ENCODE peak calls at places on chromosomes 6 and 20, in four cellular contexts. J is K562, C is HepG2, X is H1. B is an unnamed sample.

GRCh38 chr20:38692436-38693411 is 31.6 kb upstream of the SLC32A1 start:
- DNase-seq in X (no peak), J (peak), C (peak), B (no peak)

GRCh38 chr6:148747145-148747492 is 289 bp downstream of the UST start:
- DNase-seq in C (no peak), X (no peak), J (peak), B (no peak)

GRCh38 chr6:170245233-170245992 is 45.5 kb downstream of the DLL1 start:
- DNase-seq in J (no peak), C (no peak), X (no peak), B (no peak)

GRCh38 chr20:46990017-46990810 is 95.6 kb downstream of the EYA2 start:
- DNase-seq in C (no peak), X (no peak), J (peak), B (no peak)

GRCh38 chr6:53770690-53771320 is 24.0 kb upstream of the LRRC1 start:
- DNase-seq in X (no peak), C (no peak), J (no peak), B (no peak)

GRCh38 chr20:24909086-24909780 is 39.8 kb upstream of the CST7 start:
- DNase-seq in C (no peak), J (no peak), X (no peak), B (no peak)

GRCh38 chr6:41197234-41197633 is 3.7 kb downstream of the TREML2 start:
- DNase-seq in J (no peak), X (no peak), C (no peak), B (no peak)

GRCh38 chr6:15033850-15034203 is 212.0 kb upstream of the JARID2 start:
- DNase-seq in J (no peak), X (no peak), C (no peak), B (no peak)

GRCh38 chr20:542777-543368 is 717 bp downstream of the CSNK2A1 start:
- DNase-seq in J (no peak), C (no peak), X (no peak), B (no peak)

GRCh38 chr20:49484180-49485140 is 2.0 kb upstream of the KCNB1 start:
- DNase-seq in X (peak), C (peak), J (peak), B (no peak)

GRCh38 chr20:34172926-34173325 is 60.9 kb upstream of the EIF2S2 start:
- DNase-seq in J (no peak), X (no peak), C (no peak), B (no peak)

GRCh38 chr6:129498556-129498940 is 211.4 kb downstream of the ARHGAP18 start:
- DNase-seq in J (no peak), C (no peak), X (no peak), B (no peak)

GRCh38 chr6:32255212-32256153 is 31.6 kb upstream of the NOTCH4 start:
- DNase-seq in C (peak), J (peak), X (peak), B (no peak)

GRCh38 chr6:34602318-34603111 is 46.4 kb upstream of the SPDEF start:
- DNase-seq in J (no peak), C (peak), X (no peak), B (no peak)

GRCh38 chr20:17062712-17063111 is 164.1 kb upstream of the PCSK2 start:
- DNase-seq in J (no peak), X (no peak), C (no peak), B (no peak)

GRCh38 chr6:168799067-168799466 is 358.1 kb downstream of the SMOC2 start:
- DNase-seq in X (no peak), C (no peak), J (no peak), B (no peak)

GRCh38 chr20:51995551-51995951 is 193.2 kb upstream of the SALL4 start:
- DNase-seq in C (no peak), J (no peak), X (no peak), B (no peak)

GRCh38 chr20:50369225-50370035 is 140.8 kb upstream of the PTPN1 start:
- DNase-seq in X (no peak), C (peak), J (no peak), B (no peak)

GRCh38 chr6:99802396-99803031 is 191.5 kb downstream of the MCHR2 start:
- DNase-seq in J (no peak), X (peak), C (no peak), B (no peak)

GRCh38 chr6:151609146-151609962 is 115.5 kb downstream of the CCDC170 start:
- DNase-seq in X (no peak), J (no peak), C (no peak), B (no peak)

DNA sequence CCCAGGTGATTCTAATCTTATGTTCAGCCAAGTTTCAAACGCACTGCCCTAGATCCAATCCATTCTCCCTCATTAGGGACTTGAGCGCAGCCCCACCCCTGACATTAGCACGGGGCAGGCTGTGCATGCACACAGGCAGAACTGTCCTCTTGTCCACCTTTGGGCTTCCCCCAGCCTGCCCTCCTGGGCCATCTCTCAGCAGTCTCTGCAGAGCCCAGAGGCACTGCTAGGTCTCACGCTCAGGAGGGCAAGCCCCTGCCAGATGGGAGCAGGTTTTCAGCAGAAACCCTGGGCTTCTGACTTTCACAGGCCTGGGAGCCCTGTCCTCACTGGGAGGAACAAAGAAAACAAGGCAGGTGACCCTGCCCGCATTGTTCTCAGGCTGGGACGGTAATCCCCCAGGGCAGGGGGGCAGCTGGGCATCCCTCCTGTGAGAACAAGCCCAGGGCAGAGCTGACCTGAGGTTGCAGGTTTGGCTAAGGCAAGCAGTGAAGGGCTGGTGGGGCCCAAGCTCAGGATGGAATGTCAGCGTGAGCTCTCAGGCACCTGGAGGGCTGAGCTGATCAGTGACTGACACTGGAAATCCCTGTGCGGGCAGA is 24.5 kb downstream of the KCNK5 start:
- DNase-seq in J (no peak), C (no peak), X (no peak), B (no peak)
- TF ChIP-seq CBX5 in J (no peak), C (no peak), X (no peak), B (no peak)

DNA sequence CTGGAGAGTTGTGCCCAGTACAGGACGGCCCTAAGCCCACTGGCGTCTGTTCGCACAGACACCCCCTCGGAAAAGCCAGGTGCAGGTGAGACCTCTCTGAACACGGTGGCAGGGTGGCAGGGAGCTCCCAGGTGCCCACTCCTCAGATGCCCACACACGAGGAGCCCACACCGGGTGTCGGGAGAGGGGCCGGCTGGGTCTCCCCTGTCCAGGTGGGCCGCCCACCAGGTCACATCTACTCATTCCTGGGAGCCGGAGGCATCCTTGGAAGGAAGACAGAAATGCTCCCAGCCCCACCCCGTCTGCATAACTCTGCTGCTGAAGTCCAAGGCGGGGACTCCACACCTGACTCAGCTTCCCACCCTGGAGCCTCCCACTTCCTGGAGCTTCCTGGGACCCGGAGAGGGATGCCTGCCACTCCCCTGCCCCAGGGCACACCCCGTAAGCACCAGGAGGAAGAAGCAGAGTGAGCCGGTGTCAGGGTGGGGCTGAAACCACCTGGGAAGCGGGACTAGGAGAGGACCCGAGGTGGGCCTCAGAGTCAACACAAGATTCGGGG is 2.5 kb downstream of the SRMS start:
- DNase-seq in X (no peak), J (no peak), C (no peak), B (no peak)
- TF ChIP-seq CBX5 in X (no peak), J (no peak), C (no peak), B (no peak)

GRCh38 chr6:128121190-128121589 is 220.3 kb upstream of the THEMIS start:
- DNase-seq in J (no peak), C (no peak), X (no peak), B (no peak)

GRCh38 chr6:128114164-128114563 is 213.3 kb upstream of the THEMIS start:
- DNase-seq in X (no peak), C (no peak), J (no peak), B (no peak)

GRCh38 chr6:128117916-128118315 is 217.1 kb upstream of the THEMIS start:
- DNase-seq in C (no peak), X (no peak), J (no peak), B (no peak)

GRCh38 chr6:128121610-128122009 is 220.8 kb upstream of the THEMIS start:
- DNase-seq in J (no peak), C (no peak), X (no peak), B (no peak)

GRCh38 chr6:128118401-128118800 is 217.5 kb upstream of the THEMIS start:
- DNase-seq in C (no peak), J (no peak), X (no peak), B (no peak)
- TF ChIP-seq CBX5 in C (no peak), J (no peak), X (no peak), B (no peak)

GRCh38 chr6:111759836-111760785 is 113.1 kb downstream of the FYN start:
- DNase-seq in C (no peak), X (no peak), J (no peak), B (no peak)
- TF ChIP-seq CBX5 in C (no peak), X (no peak), J (no peak), B (no peak)

GRCh38 chr6:7910654-7911344 is at the start of gene TXNDC5:
- DNase-seq in X (no peak), C (peak), J (peak), B (no peak)
- TF ChIP-seq CBX5 in X (no peak), C (peak), J (no peak), B (no peak)

B was measured in GM12878.